ENCODE peak calls at places on chromosomes 2 and 18, in six cellular contexts. F is H4, A is memory B cell, H is IMR-90, P is astrocyte of the spinal cord, Z is foreskin keratinocyte. W is an unnamed sample.

GRCh38 chr2:133495226-133495625 is 73.0 kb downstream of the NCKAP5 start:
- DNase-seq in F (no peak), A (no peak), H (no peak), P (no peak), Z (no peak), W (no peak)

GRCh38 chr2:195759877-195760276 is 102.9 kb downstream of the SLC39A10 start:
- DNase-seq in F (no peak), A (no peak), H (no peak), P (no peak), Z (no peak), W (no peak)

GRCh38 chr18:62437520-62438329 is 85.1 kb upstream of the ZCCHC2 start:
- DNase-seq in F (no peak), A (no peak), H (no peak), P (no peak), Z (peak), W (no peak)

GRCh38 chr2:110732422-110733413 is at the start of gene ACOXL:
- DNase-seq in F (no peak), A (no peak), H (no peak), P (no peak), Z (no peak), W (no peak)

GRCh38 chr18:50009772-50010171 is 185.2 kb downstream of the MYO5B start:
- DNase-seq in F (peak), A (peak), H (peak), P (no peak), Z (no peak), W (peak)

GRCh38 chr18:627211-627610 is 30.2 kb upstream of the TYMS start:
- DNase-seq in F (no peak), A (no peak), H (peak), P (no peak), Z (no peak), W (peak)

GRCh38 chr2:26757873-26758789 is 6.0 kb upstream of the SLC35F6 start:
- DNase-seq in F (peak), A (no peak), H (peak), P (peak), Z (peak), W (peak)

GRCh38 chr2:70895998-70896764 is 39.5 kb upstream of the ATP6V1B1 start:
- DNase-seq in F (no peak), A (no peak), H (no peak), P (no peak), Z (no peak), W (no peak)

GRCh38 chr2:240531038-240531437 is 26.8 kb downstream of the ANKMY1 start:
- DNase-seq in F (no peak), A (no peak), H (no peak), P (no peak), Z (no peak), W (no peak)

GRCh38 chr2:107687087-107687486 is 139.6 kb upstream of the RGPD4 start:
- DNase-seq in F (no peak), A (no peak), H (no peak), P (no peak), Z (no peak), W (no peak)

GRCh38 chr2:65583061-65583460 is 150.7 kb upstream of the SPRED2 start:
- DNase-seq in F (no peak), A (no peak), H (no peak), P (no peak), Z (no peak), W (no peak)

GRCh38 chr18:60411715-60412114 is 39.1 kb upstream of the MC4R start:
- DNase-seq in F (peak), A (no peak), H (no peak), P (no peak), Z (no peak), W (peak)

GRCh38 chr2:189783451-189783926 is 650 bp downstream of the ORMDL1 start:
- DNase-seq in F (no peak), A (no peak), H (peak), P (peak), Z (peak), W (peak)

GRCh38 chr2:135742307-135742838 is 718 bp downstream of the UBXN4 start:
- DNase-seq in F (peak), A (no peak), H (peak), P (peak), Z (peak), W (peak)

GRCh38 chr2:206250041-206250897 is 24.2 kb upstream of the ZDBF2 start:
- DNase-seq in F (no peak), A (no peak), H (peak), P (no peak), Z (no peak), W (peak)

GRCh38 chr2:201218780-201219179 is 35.8 kb downstream of the CASP10 start:
- DNase-seq in F (no peak), A (no peak), H (peak), P (no peak), Z (peak), W (no peak)

GRCh38 chr2:174632847-174633620 is 35.4 kb upstream of the WIPF1 start:
- DNase-seq in F (no peak), A (no peak), H (no peak), P (no peak), Z (no peak), W (peak)

GRCh38 chr2:143489135-143489534 is 359.9 kb downstream of the ARHGAP15 start:
- DNase-seq in F (peak), A (no peak), H (peak), P (peak), Z (peak), W (peak)

GRCh38 chr2:42328148-42328833 is 32.7 kb downstream of the COX7A2L start:
- DNase-seq in F (peak), A (no peak), H (peak), P (peak), Z (no peak), W (peak)

GRCh38 chr18:74533666-74534065 is 634 bp upstream of the CNDP1 start:
- DNase-seq in F (no peak), A (no peak), H (no peak), P (no peak), Z (no peak), W (no peak)

GRCh38 chr2:183950673-183951072 is 647.7 kb upstream of the ZNF804A start:
- DNase-seq in F (peak), A (no peak), H (no peak), P (peak), Z (no peak), W (no peak)

GRCh38 chr18:66640431-66640830 is 36.5 kb upstream of the CDH19 start:
- DNase-seq in F (peak), A (no peak), H (no peak), P (no peak), Z (no peak), W (peak)

GRCh38 chr2:15912203-15912602 is 28.1 kb upstream of the MYCN start:
- DNase-seq in F (peak), A (no peak), H (peak), P (peak), Z (peak), W (peak)

GRCh38 chr2:134074619-134075018 is 179.3 kb upstream of the MGAT5 start:
- DNase-seq in F (no peak), A (no peak), H (peak), P (no peak), Z (no peak), W (no peak)

GRCh38 chr2:72028996-72029395 is 118.7 kb downstream of the CYP26B1 start:
- DNase-seq in F (no peak), A (no peak), H (no peak), P (no peak), Z (no peak), W (no peak)

GRCh38 chr2:158714420-158714819 is 80.7 kb upstream of the DAPL1 start:
- DNase-seq in F (no peak), A (no peak), H (no peak), P (no peak), Z (no peak), W (no peak)

GRCh38 chr18:56065101-56065500 is 477.1 kb upstream of the TCF4 start:
- DNase-seq in F (no peak), A (no peak), H (no peak), P (no peak), Z (no peak), W (no peak)

GRCh38 chr2:157840568-157841156 is 35.5 kb downstream of the ACVR1 start:
- DNase-seq in F (no peak), A (no peak), H (peak), P (peak), Z (no peak), W (no peak)

GRCh38 chr2:144890828-144891227 is 370.9 kb upstream of the ZEB2 start:
- DNase-seq in F (peak), A (no peak), H (peak), P (peak), Z (no peak), W (peak)

GRCh38 chr2:121974919-121975654 is 219.6 kb downstream of the TSN start:
- DNase-seq in F (peak), A (peak), H (peak), P (peak), Z (peak), W (peak)

GRCh38 chr2:16179701-16180402 is 239.5 kb downstream of the MYCN start:
- DNase-seq in F (no peak), A (no peak), H (no peak), P (no peak), Z (no peak), W (no peak)

GRCh38 chr2:147099845-147100244 is 745.0 kb upstream of the ACVR2A start:
- DNase-seq in F (no peak), A (no peak), H (no peak), P (no peak), Z (peak), W (no peak)